ENCODE peak calls at places on chromosomes 4 and X, in ten cellular contexts. One of them, this sample, is unnamed.

GRCh38 chr4:26787461-26788340 is 72.9 kb upstream of the STIM2 start:
- DNase-seq in H9: peak
- DNase-seq in effector memory CD8-positive, alpha-beta T cell: no peak
- DNase-seq in activated effector memory CD4-positive, alpha-beta T cell treated with anti-CD3 and anti-CD28 coated beads, Interleukin-2, amount 50 U/mL, for 16 hours: peak
- DNase-seq in brain pericyte: no peak
- DNase-seq in hypothalamus: no peak
- DNase-seq in lung: no peak
- DNase-seq in DMS153: peak
- DNase-seq in BJ: no peak
- DNase-seq in glutamatergic neuron: no peak
- DNase-seq in this sample: peak

GRCh38 chrX:135509885-135510284 is 10.6 kb upstream of the INTS6L start:
- DNase-seq in H9: no peak
- DNase-seq in effector memory CD8-positive, alpha-beta T cell: no peak
- DNase-seq in activated effector memory CD4-positive, alpha-beta T cell treated with anti-CD3 and anti-CD28 coated beads, Interleukin-2, amount 50 U/mL, for 16 hours: no peak
- DNase-seq in brain pericyte: no peak
- DNase-seq in hypothalamus: no peak
- DNase-seq in lung: no peak
- DNase-seq in DMS153: no peak
- DNase-seq in BJ: no peak
- DNase-seq in glutamatergic neuron: no peak
- DNase-seq in this sample: no peak

GRCh38 chr4:111040904-111041303 is 418.0 kb upstream of the PITX2 start:
- DNase-seq in H9: no peak
- DNase-seq in effector memory CD8-positive, alpha-beta T cell: no peak
- DNase-seq in activated effector memory CD4-positive, alpha-beta T cell treated with anti-CD3 and anti-CD28 coated beads, Interleukin-2, amount 50 U/mL, for 16 hours: no peak
- DNase-seq in brain pericyte: no peak
- DNase-seq in hypothalamus: no peak
- DNase-seq in lung: no peak
- DNase-seq in DMS153: no peak
- DNase-seq in BJ: no peak
- DNase-seq in glutamatergic neuron: no peak
- DNase-seq in this sample: no peak

GRCh38 chrX:70166601-70167590 is 10.4 kb upstream of the DGAT2L6 start:
- DNase-seq in H9: no peak
- DNase-seq in effector memory CD8-positive, alpha-beta T cell: no peak
- DNase-seq in activated effector memory CD4-positive, alpha-beta T cell treated with anti-CD3 and anti-CD28 coated beads, Interleukin-2, amount 50 U/mL, for 16 hours: no peak
- DNase-seq in brain pericyte: no peak
- DNase-seq in hypothalamus: no peak
- DNase-seq in lung: no peak
- DNase-seq in DMS153: peak
- DNase-seq in BJ: no peak
- DNase-seq in glutamatergic neuron: no peak
- DNase-seq in this sample: no peak

GRCh38 chr4:84647307-84647884 is 64.5 kb downstream of the CDS1 start:
- DNase-seq in H9: peak
- DNase-seq in effector memory CD8-positive, alpha-beta T cell: no peak
- DNase-seq in activated effector memory CD4-positive, alpha-beta T cell treated with anti-CD3 and anti-CD28 coated beads, Interleukin-2, amount 50 U/mL, for 16 hours: no peak
- DNase-seq in brain pericyte: peak
- DNase-seq in hypothalamus: no peak
- DNase-seq in lung: no peak
- DNase-seq in DMS153: no peak
- DNase-seq in BJ: no peak
- DNase-seq in glutamatergic neuron: no peak
- DNase-seq in this sample: no peak

GRCh38 chr4:183431614-183432013 is 12.8 kb upstream of the CDKN2AIP start:
- DNase-seq in H9: peak
- DNase-seq in effector memory CD8-positive, alpha-beta T cell: no peak
- DNase-seq in activated effector memory CD4-positive, alpha-beta T cell treated with anti-CD3 and anti-CD28 coated beads, Interleukin-2, amount 50 U/mL, for 16 hours: no peak
- DNase-seq in brain pericyte: no peak
- DNase-seq in hypothalamus: no peak
- DNase-seq in lung: peak
- DNase-seq in DMS153: no peak
- DNase-seq in BJ: no peak
- DNase-seq in glutamatergic neuron: no peak
- DNase-seq in this sample: no peak

GRCh38 chr4:83454626-83455025 is 997 bp downstream of the HELQ start:
- DNase-seq in H9: no peak
- DNase-seq in effector memory CD8-positive, alpha-beta T cell: no peak
- DNase-seq in activated effector memory CD4-positive, alpha-beta T cell treated with anti-CD3 and anti-CD28 coated beads, Interleukin-2, amount 50 U/mL, for 16 hours: no peak
- DNase-seq in brain pericyte: no peak
- DNase-seq in hypothalamus: no peak
- DNase-seq in lung: no peak
- DNase-seq in DMS153: no peak
- DNase-seq in BJ: no peak
- DNase-seq in glutamatergic neuron: no peak
- DNase-seq in this sample: no peak

GRCh38 chr4:110629214-110629754 is 6.4 kb upstream of the PITX2 start:
- DNase-seq in H9: peak
- DNase-seq in effector memory CD8-positive, alpha-beta T cell: no peak
- DNase-seq in activated effector memory CD4-positive, alpha-beta T cell treated with anti-CD3 and anti-CD28 coated beads, Interleukin-2, amount 50 U/mL, for 16 hours: no peak
- DNase-seq in brain pericyte: no peak
- DNase-seq in hypothalamus: no peak
- DNase-seq in lung: no peak
- DNase-seq in DMS153: no peak
- DNase-seq in BJ: no peak
- DNase-seq in glutamatergic neuron: no peak
- DNase-seq in this sample: no peak

GRCh38 chrX:68945603-68946228 is 116.9 kb downstream of the EFNB1 start:
- DNase-seq in H9: peak
- DNase-seq in effector memory CD8-positive, alpha-beta T cell: no peak
- DNase-seq in activated effector memory CD4-positive, alpha-beta T cell treated with anti-CD3 and anti-CD28 coated beads, Interleukin-2, amount 50 U/mL, for 16 hours: no peak
- DNase-seq in brain pericyte: no peak
- DNase-seq in hypothalamus: no peak
- DNase-seq in lung: peak
- DNase-seq in DMS153: no peak
- DNase-seq in BJ: no peak
- DNase-seq in glutamatergic neuron: peak
- DNase-seq in this sample: no peak

GRCh38 chrX:10048695-10049094 is 81.5 kb downstream of the CLDN34 start:
- DNase-seq in H9: no peak
- DNase-seq in effector memory CD8-positive, alpha-beta T cell: no peak
- DNase-seq in activated effector memory CD4-positive, alpha-beta T cell treated with anti-CD3 and anti-CD28 coated beads, Interleukin-2, amount 50 U/mL, for 16 hours: no peak
- DNase-seq in brain pericyte: no peak
- DNase-seq in hypothalamus: no peak
- DNase-seq in lung: peak
- DNase-seq in DMS153: peak
- DNase-seq in BJ: no peak
- DNase-seq in glutamatergic neuron: no peak
- DNase-seq in this sample: no peak

GRCh38 chr4:139020384-139020783 is 4.8 kb downstream of the NOCT start:
- DNase-seq in H9: peak
- DNase-seq in effector memory CD8-positive, alpha-beta T cell: no peak
- DNase-seq in activated effector memory CD4-positive, alpha-beta T cell treated with anti-CD3 and anti-CD28 coated beads, Interleukin-2, amount 50 U/mL, for 16 hours: no peak
- DNase-seq in brain pericyte: no peak
- DNase-seq in hypothalamus: no peak
- DNase-seq in lung: no peak
- DNase-seq in DMS153: no peak
- DNase-seq in BJ: no peak
- DNase-seq in glutamatergic neuron: no peak
- DNase-seq in this sample: no peak

GRCh38 chr4:112230879-112231778 is 458 bp upstream of the AP1AR start:
- DNase-seq in H9: peak
- DNase-seq in effector memory CD8-positive, alpha-beta T cell: peak
- DNase-seq in activated effector memory CD4-positive, alpha-beta T cell treated with anti-CD3 and anti-CD28 coated beads, Interleukin-2, amount 50 U/mL, for 16 hours: peak
- DNase-seq in brain pericyte: peak
- DNase-seq in hypothalamus: peak
- DNase-seq in lung: peak
- DNase-seq in DMS153: peak
- DNase-seq in BJ: peak
- DNase-seq in glutamatergic neuron: peak
- DNase-seq in this sample: peak

GRCh38 chrX:85213792-85214530 is 29.6 kb downstream of the SATL1 start:
- DNase-seq in H9: no peak
- DNase-seq in effector memory CD8-positive, alpha-beta T cell: no peak
- DNase-seq in activated effector memory CD4-positive, alpha-beta T cell treated with anti-CD3 and anti-CD28 coated beads, Interleukin-2, amount 50 U/mL, for 16 hours: no peak
- DNase-seq in brain pericyte: no peak
- DNase-seq in hypothalamus: no peak
- DNase-seq in lung: no peak
- DNase-seq in DMS153: no peak
- DNase-seq in BJ: no peak
- DNase-seq in glutamatergic neuron: no peak
- DNase-seq in this sample: no peak

GRCh38 chrX:72245461-72246089 is 6.7 kb upstream of the ERCC6L start:
- DNase-seq in H9: peak
- DNase-seq in effector memory CD8-positive, alpha-beta T cell: peak
- DNase-seq in activated effector memory CD4-positive, alpha-beta T cell treated with anti-CD3 and anti-CD28 coated beads, Interleukin-2, amount 50 U/mL, for 16 hours: peak
- DNase-seq in brain pericyte: no peak
- DNase-seq in hypothalamus: peak
- DNase-seq in lung: peak
- DNase-seq in DMS153: peak
- DNase-seq in BJ: no peak
- DNase-seq in glutamatergic neuron: peak
- DNase-seq in this sample: peak

GRCh38 chr4:184444953-184445309 is 29.4 kb downstream of the IRF2 start:
- DNase-seq in H9: no peak
- DNase-seq in effector memory CD8-positive, alpha-beta T cell: peak
- DNase-seq in activated effector memory CD4-positive, alpha-beta T cell treated with anti-CD3 and anti-CD28 coated beads, Interleukin-2, amount 50 U/mL, for 16 hours: no peak
- DNase-seq in brain pericyte: no peak
- DNase-seq in hypothalamus: no peak
- DNase-seq in lung: no peak
- DNase-seq in DMS153: no peak
- DNase-seq in BJ: no peak
- DNase-seq in glutamatergic neuron: no peak
- DNase-seq in this sample: peak

GRCh38 chr4:30717208-30718020 is 2.8 kb upstream of the PCDH7 start:
- DNase-seq in H9: peak
- DNase-seq in effector memory CD8-positive, alpha-beta T cell: no peak
- DNase-seq in activated effector memory CD4-positive, alpha-beta T cell treated with anti-CD3 and anti-CD28 coated beads, Interleukin-2, amount 50 U/mL, for 16 hours: no peak
- DNase-seq in brain pericyte: no peak
- DNase-seq in hypothalamus: peak
- DNase-seq in lung: peak
- DNase-seq in DMS153: no peak
- DNase-seq in BJ: no peak
- DNase-seq in glutamatergic neuron: peak
- DNase-seq in this sample: no peak

GRCh38 chr4:10639100-10639499 is 45.5 kb downstream of the CLNK start:
- DNase-seq in H9: no peak
- DNase-seq in effector memory CD8-positive, alpha-beta T cell: no peak
- DNase-seq in activated effector memory CD4-positive, alpha-beta T cell treated with anti-CD3 and anti-CD28 coated beads, Interleukin-2, amount 50 U/mL, for 16 hours: no peak
- DNase-seq in brain pericyte: no peak
- DNase-seq in hypothalamus: no peak
- DNase-seq in lung: no peak
- DNase-seq in DMS153: no peak
- DNase-seq in BJ: no peak
- DNase-seq in glutamatergic neuron: no peak
- DNase-seq in this sample: no peak

GRCh38 chr4:127012549-127012948 is 620.2 kb upstream of the INTU start:
- DNase-seq in H9: no peak
- DNase-seq in effector memory CD8-positive, alpha-beta T cell: no peak
- DNase-seq in activated effector memory CD4-positive, alpha-beta T cell treated with anti-CD3 and anti-CD28 coated beads, Interleukin-2, amount 50 U/mL, for 16 hours: no peak
- DNase-seq in brain pericyte: no peak
- DNase-seq in hypothalamus: no peak
- DNase-seq in lung: no peak
- DNase-seq in DMS153: no peak
- DNase-seq in BJ: no peak
- DNase-seq in glutamatergic neuron: no peak
- DNase-seq in this sample: no peak

GRCh38 chr4:3814026-3814570 is 47.9 kb downstream of the ADRA2C start:
- DNase-seq in H9: no peak
- DNase-seq in effector memory CD8-positive, alpha-beta T cell: no peak
- DNase-seq in activated effector memory CD4-positive, alpha-beta T cell treated with anti-CD3 and anti-CD28 coated beads, Interleukin-2, amount 50 U/mL, for 16 hours: no peak
- DNase-seq in brain pericyte: no peak
- DNase-seq in hypothalamus: no peak
- DNase-seq in lung: no peak
- DNase-seq in DMS153: no peak
- DNase-seq in BJ: no peak
- DNase-seq in glutamatergic neuron: no peak
- DNase-seq in this sample: no peak

GRCh38 chr4:519885-520595 is 21.0 kb downstream of the PIGG start:
- DNase-seq in H9: no peak
- DNase-seq in effector memory CD8-positive, alpha-beta T cell: no peak
- DNase-seq in activated effector memory CD4-positive, alpha-beta T cell treated with anti-CD3 and anti-CD28 coated beads, Interleukin-2, amount 50 U/mL, for 16 hours: no peak
- DNase-seq in brain pericyte: no peak
- DNase-seq in hypothalamus: no peak
- DNase-seq in lung: no peak
- DNase-seq in DMS153: no peak
- DNase-seq in BJ: no peak
- DNase-seq in glutamatergic neuron: no peak
- DNase-seq in this sample: no peak

GRCh38 chr4:65670331-65671031 is at the start of gene EPHA5:
- DNase-seq in H9: peak
- DNase-seq in effector memory CD8-positive, alpha-beta T cell: no peak
- DNase-seq in activated effector memory CD4-positive, alpha-beta T cell treated with anti-CD3 and anti-CD28 coated beads, Interleukin-2, amount 50 U/mL, for 16 hours: no peak
- DNase-seq in brain pericyte: peak
- DNase-seq in hypothalamus: peak
- DNase-seq in lung: peak
- DNase-seq in DMS153: peak
- DNase-seq in BJ: no peak
- DNase-seq in glutamatergic neuron: peak
- DNase-seq in this sample: no peak

GRCh38 chr4:151659631-151660030 is 101.2 kb downstream of the GATB start:
- DNase-seq in H9: no peak
- DNase-seq in effector memory CD8-positive, alpha-beta T cell: no peak
- DNase-seq in activated effector memory CD4-positive, alpha-beta T cell treated with anti-CD3 and anti-CD28 coated beads, Interleukin-2, amount 50 U/mL, for 16 hours: no peak
- DNase-seq in brain pericyte: no peak
- DNase-seq in hypothalamus: peak
- DNase-seq in lung: no peak
- DNase-seq in DMS153: no peak
- DNase-seq in BJ: no peak
- DNase-seq in glutamatergic neuron: no peak
- DNase-seq in this sample: no peak

GRCh38 chrX:42615161-42615563 is 162.8 kb downstream of the PPP1R2C start:
- DNase-seq in H9: peak
- DNase-seq in effector memory CD8-positive, alpha-beta T cell: no peak
- DNase-seq in activated effector memory CD4-positive, alpha-beta T cell treated with anti-CD3 and anti-CD28 coated beads, Interleukin-2, amount 50 U/mL, for 16 hours: peak
- DNase-seq in brain pericyte: no peak
- DNase-seq in hypothalamus: no peak
- DNase-seq in lung: no peak
- DNase-seq in DMS153: no peak
- DNase-seq in BJ: no peak
- DNase-seq in glutamatergic neuron: peak
- DNase-seq in this sample: peak

GRCh38 chr4:128286474-128287158 is 997 bp downstream of the PGRMC2 start:
- DNase-seq in H9: no peak
- DNase-seq in effector memory CD8-positive, alpha-beta T cell: peak
- DNase-seq in activated effector memory CD4-positive, alpha-beta T cell treated with anti-CD3 and anti-CD28 coated beads, Interleukin-2, amount 50 U/mL, for 16 hours: peak
- DNase-seq in brain pericyte: no peak
- DNase-seq in hypothalamus: no peak
- DNase-seq in lung: no peak
- DNase-seq in DMS153: peak
- DNase-seq in BJ: no peak
- DNase-seq in glutamatergic neuron: no peak
- DNase-seq in this sample: peak

GRCh38 chr4:38815879-38816782 is 11.5 kb upstream of the TLR1 start:
- DNase-seq in H9: no peak
- DNase-seq in effector memory CD8-positive, alpha-beta T cell: no peak
- DNase-seq in activated effector memory CD4-positive, alpha-beta T cell treated with anti-CD3 and anti-CD28 coated beads, Interleukin-2, amount 50 U/mL, for 16 hours: no peak
- DNase-seq in brain pericyte: no peak
- DNase-seq in hypothalamus: no peak
- DNase-seq in lung: no peak
- DNase-seq in DMS153: no peak
- DNase-seq in BJ: no peak
- DNase-seq in glutamatergic neuron: no peak
- DNase-seq in this sample: peak

GRCh38 chr4:122873752-122874151 is 47.1 kb downstream of the FGF2 start:
- DNase-seq in H9: no peak
- DNase-seq in effector memory CD8-positive, alpha-beta T cell: no peak
- DNase-seq in activated effector memory CD4-positive, alpha-beta T cell treated with anti-CD3 and anti-CD28 coated beads, Interleukin-2, amount 50 U/mL, for 16 hours: no peak
- DNase-seq in brain pericyte: no peak
- DNase-seq in hypothalamus: no peak
- DNase-seq in lung: no peak
- DNase-seq in DMS153: no peak
- DNase-seq in BJ: no peak
- DNase-seq in glutamatergic neuron: no peak
- DNase-seq in this sample: no peak

GRCh38 chr4:6873792-6874461 is 35.7 kb upstream of the TBC1D14 start:
- DNase-seq in H9: peak
- DNase-seq in effector memory CD8-positive, alpha-beta T cell: peak
- DNase-seq in activated effector memory CD4-positive, alpha-beta T cell treated with anti-CD3 and anti-CD28 coated beads, Interleukin-2, amount 50 U/mL, for 16 hours: peak
- DNase-seq in brain pericyte: no peak
- DNase-seq in hypothalamus: peak
- DNase-seq in lung: peak
- DNase-seq in DMS153: no peak
- DNase-seq in BJ: no peak
- DNase-seq in glutamatergic neuron: peak
- DNase-seq in this sample: peak

GRCh38 chr4:153113061-153113837 is 91.0 kb upstream of the TRIM2 start:
- DNase-seq in H9: no peak
- DNase-seq in effector memory CD8-positive, alpha-beta T cell: no peak
- DNase-seq in activated effector memory CD4-positive, alpha-beta T cell treated with anti-CD3 and anti-CD28 coated beads, Interleukin-2, amount 50 U/mL, for 16 hours: no peak
- DNase-seq in brain pericyte: no peak
- DNase-seq in hypothalamus: no peak
- DNase-seq in lung: no peak
- DNase-seq in DMS153: no peak
- DNase-seq in BJ: no peak
- DNase-seq in glutamatergic neuron: no peak
- DNase-seq in this sample: no peak

This sample was measured in B cell.